ENCODE peak calls at places on chromosomes 16 and 17, in four cellular contexts. R is GM23338; T is CD8-positive, alpha-beta memory T cell; J is pancreas. L is an unnamed sample. For H3K36me3, the result is how much of the 10 kb centered on the place peaks cover.

GRCh38 chr16:57115148-57115503 is 22.7 kb downstream of the CPNE2 start:
- DNase-seq in R (no peak), T (no peak), J (no peak), L (no peak)

GRCh38 chr17:49730078-49730786 is 22.5 kb upstream of the SLC35B1 start:
- DNase-seq in R (no peak), T (no peak), J (peak), L (no peak)

GRCh38 chr16:65532218-65532617 is 410.4 kb upstream of the CDH11 start:
- DNase-seq in R (no peak), T (no peak), J (no peak), L (no peak)

GRCh38 chr16:77234611-77235010 is 35.4 kb downstream of the SYCE1L start:
- DNase-seq in R (peak), T (no peak), J (no peak), L (peak)

GRCh38 chr16:9844361-9844760 is 337.9 kb downstream of the GRIN2A start:
- DNase-seq in R (no peak), T (no peak), J (no peak), L (peak)

GRCh38 chr17:60522889-60523626 is 3.0 kb downstream of the APPBP2 start:
- DNase-seq in R (no peak), T (no peak), J (no peak), L (no peak)

GRCh38 chr17:63398680-63399079 is 47.4 kb downstream of the CYB561 start:
- DNase-seq in R (no peak), T (no peak), J (no peak), L (no peak)

GRCh38 chr16:89616576-89617437 is 3.4 kb downstream of the DPEP1 start:
- DNase-seq in R (no peak), T (peak), J (no peak), L (no peak)

GRCh38 chr16:27209591-27209990 is 6.3 kb downstream of the KDM8 start:
- DNase-seq in R (no peak), T (no peak), J (no peak), L (no peak)

GRCh38 chr16:6695666-6696065 is 637.0 kb upstream of the RBFOX1 start:
- DNase-seq in R (no peak), T (no peak), J (no peak), L (no peak)

GRCh38 chr16:19304670-19305240 is 19.2 kb downstream of the CLEC19A start:
- DNase-seq in R (peak), T (no peak), J (no peak), L (peak)

GRCh38 chr16:4323071-4323844 is 7.4 kb downstream of the GLIS2 start:
- DNase-seq in R (no peak), T (no peak), J (peak), L (no peak)

GRCh38 chr17:55458287-55458900 is 36.8 kb upstream of the MMD start:
- DNase-seq in R (no peak), T (no peak), J (no peak), L (no peak)

GRCh38 chr16:87496101-87496801 is 3.4 kb upstream of the ZCCHC14 start:
- DNase-seq in R (no peak), T (peak), J (no peak), L (no peak)

GRCh38 chr17:80565347-80566053 is 20.9 kb downstream of the RPTOR start:
- DNase-seq in R (peak), T (no peak), J (no peak), L (no peak)

GRCh38 chr17:34781571-34782108 is 179.6 kb downstream of the CCT6B start:
- DNase-seq in R (no peak), T (no peak), J (no peak), L (peak)

GRCh38 chr16:19555938-19556778 is 655 bp downstream of the VPS35L start:
- DNase-seq in R (peak), T (no peak), J (no peak), L (peak)

GRCh38 chr16:74601131-74601871 is 5.6 kb downstream of the GLG1 start:
- DNase-seq in R (no peak), T (peak), J (no peak), L (peak)

GRCh38 chr17:17080181-17080631 is 37.9 kb downstream of the MPRIP start:
- DNase-seq in R (no peak), T (no peak), J (no peak), L (no peak)

GRCh38 chr17:19316756-19317358 is 45.7 kb downstream of the B9D1 start:
- DNase-seq in R (no peak), T (no peak), J (no peak), L (no peak)

GRCh38 chr16:56822966-56823739 is 41.9 kb upstream of the SLC12A3 start:
- DNase-seq in R (peak), T (no peak), J (no peak), L (no peak)

GRCh38 chr17:57408064-57408811 is 151.9 kb downstream of the MSI2 start:
- DNase-seq in R (peak), T (no peak), J (no peak), L (peak)

GRCh38 chr17:40909755-40910154 is 24.7 kb upstream of the KRT20 start:
- DNase-seq in R (no peak), T (no peak), J (no peak), L (peak)

GRCh38 chr17:31294231-31294630 is 2.8 kb downstream of the OMG start:
- DNase-seq in R (no peak), T (no peak), J (no peak), L (no peak)

GRCh38 chr17:43545383-43545632 is 832 bp downstream of the ETV4 start:
- DNase-seq in R (no peak), T (peak), J (no peak), L (peak)

GRCh38 chr16:82801361-82801760 is 174.6 kb downstream of the CDH13 start:
- DNase-seq in R (no peak), T (no peak), J (no peak), L (peak)

DNA sequence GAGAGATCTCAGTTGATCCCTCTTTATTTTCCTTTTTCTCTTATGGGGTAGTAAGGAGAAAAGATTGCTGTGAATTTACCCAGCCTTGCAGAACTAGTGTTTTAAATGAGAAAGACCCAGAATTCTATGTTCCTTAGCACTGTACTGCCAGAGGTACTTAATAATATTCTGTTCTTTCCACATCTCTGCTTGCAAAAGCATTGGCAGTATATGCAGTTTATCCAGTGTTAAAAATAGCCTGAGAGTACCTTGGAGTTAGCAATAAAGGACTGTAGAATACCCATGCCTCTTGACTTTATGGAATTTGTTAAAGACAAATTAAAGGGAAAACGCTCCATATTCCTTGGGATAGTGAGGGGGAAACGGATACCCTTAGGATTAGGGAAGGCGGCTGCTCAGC is 11.9 kb downstream of the SLC7A6 start:
- DNase-seq in R (no peak), T (no peak), J (no peak), L (no peak)
- H3K36me3 ChIP-seq in R (under half), T (under half), J (under half), L (under half)

GRCh38 chr17:68732301-68732749 is 131.2 kb upstream of the FAM20A start:
- DNase-seq in R (peak), T (no peak), J (no peak), L (peak)
- H3K4me3 ChIP-seq in R (no peak), T (no peak), J (no peak), L (no peak)

GRCh38 chr16:23397464-23397863 is 55.5 kb downstream of the COG7 start:
- DNase-seq in R (no peak), T (no peak), J (no peak), L (no peak)

GRCh38 chr16:23402100-23402499 is 50.9 kb downstream of the COG7 start:
- DNase-seq in R (no peak), T (no peak), J (no peak), L (no peak)

GRCh38 chr16:23401142-23401541 is 51.8 kb downstream of the COG7 start:
- DNase-seq in R (no peak), T (no peak), J (peak), L (no peak)

GRCh38 chr16:23398987-23399805 is 53.8 kb downstream of the COG7 start:
- DNase-seq in R (peak), T (no peak), J (no peak), L (no peak)

GRCh38 chr16:23400387-23400930 is 52.5 kb downstream of the COG7 start:
- DNase-seq in R (no peak), T (no peak), J (no peak), L (no peak)
- H3K36me3 ChIP-seq in R (under half), T (under half), J (under half), L (under half)

GRCh38 chr16:85584192-85584757 is 28.8 kb upstream of the GSE1 start:
- DNase-seq in R (no peak), T (no peak), J (no peak), L (no peak)

GRCh38 chr16:85579883-85580607 is 33.1 kb upstream of the GSE1 start:
- DNase-seq in R (no peak), T (no peak), J (no peak), L (no peak)

GRCh38 chr16:85583491-85584181 is 29.5 kb upstream of the GSE1 start:
- DNase-seq in R (no peak), T (no peak), J (no peak), L (no peak)

GRCh38 chr16:85580684-85581083 is 32.4 kb upstream of the GSE1 start:
- DNase-seq in R (no peak), T (no peak), J (no peak), L (no peak)

DNA sequence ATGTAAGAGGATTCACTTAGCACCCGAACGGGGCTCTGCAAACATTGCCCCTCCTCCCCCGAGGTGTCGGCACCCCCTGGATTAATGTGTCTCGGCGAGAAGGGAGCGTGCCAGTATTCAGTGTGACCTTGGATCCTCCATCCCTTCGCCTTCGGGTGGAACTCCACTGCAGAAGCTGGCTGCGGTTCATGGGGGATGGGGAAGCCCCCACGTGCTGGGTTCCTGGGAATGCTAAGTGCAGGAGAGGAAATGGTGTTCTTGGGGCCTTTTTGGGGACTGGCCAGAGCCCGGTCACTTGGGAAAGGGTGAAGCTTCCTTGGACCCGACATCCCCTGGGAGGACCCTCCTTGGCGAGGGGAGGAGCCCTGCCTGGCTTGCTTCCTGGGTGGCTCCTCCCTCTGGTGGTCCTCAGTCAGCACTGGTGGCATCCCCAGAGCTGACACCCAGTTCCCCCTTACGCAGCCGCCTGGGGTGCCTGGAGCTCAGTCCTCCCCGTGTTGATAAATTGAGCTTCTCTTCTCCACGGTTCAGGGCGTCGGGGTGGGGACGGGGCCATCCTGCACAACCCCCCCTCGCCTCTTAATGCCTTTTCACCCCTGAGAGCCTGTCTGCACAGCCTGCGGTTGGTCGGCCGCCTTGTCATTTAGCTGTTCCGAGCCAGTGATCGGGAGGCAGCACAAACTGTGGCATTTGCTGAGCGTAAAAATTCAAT is 30.8 kb upstream of the GSE1 start:
- DNase-seq in R (no peak), T (no peak), J (no peak), L (no peak)
- H3K4me3 ChIP-seq in R (no peak), T (no peak), J (no peak), L (no peak)

GRCh38 chr17:5437721-5438317 is 1.1 kb downstream of the C1QBP start:
- DNase-seq in R (no peak), T (no peak), J (no peak), L (peak)

GRCh38 chr17:5438716-5439445 is at the start of gene C1QBP:
- DNase-seq in R (peak), T (peak), J (peak), L (peak)

GRCh38 chr17:5434984-5435383 is 4.0 kb downstream of the C1QBP start:
- DNase-seq in R (no peak), T (no peak), J (no peak), L (no peak)

GRCh38 chr17:5443728-5444127 is 4.8 kb upstream of the C1QBP start:
- DNase-seq in R (no peak), T (no peak), J (no peak), L (no peak)

GRCh38 chr17:5439446-5439764 is 450 bp upstream of the C1QBP start:
- DNase-seq in R (no peak), T (no peak), J (no peak), L (no peak)
- H3K36me3 ChIP-seq in R (under half), T (under half), J (under half), L (under half)

DNA sequence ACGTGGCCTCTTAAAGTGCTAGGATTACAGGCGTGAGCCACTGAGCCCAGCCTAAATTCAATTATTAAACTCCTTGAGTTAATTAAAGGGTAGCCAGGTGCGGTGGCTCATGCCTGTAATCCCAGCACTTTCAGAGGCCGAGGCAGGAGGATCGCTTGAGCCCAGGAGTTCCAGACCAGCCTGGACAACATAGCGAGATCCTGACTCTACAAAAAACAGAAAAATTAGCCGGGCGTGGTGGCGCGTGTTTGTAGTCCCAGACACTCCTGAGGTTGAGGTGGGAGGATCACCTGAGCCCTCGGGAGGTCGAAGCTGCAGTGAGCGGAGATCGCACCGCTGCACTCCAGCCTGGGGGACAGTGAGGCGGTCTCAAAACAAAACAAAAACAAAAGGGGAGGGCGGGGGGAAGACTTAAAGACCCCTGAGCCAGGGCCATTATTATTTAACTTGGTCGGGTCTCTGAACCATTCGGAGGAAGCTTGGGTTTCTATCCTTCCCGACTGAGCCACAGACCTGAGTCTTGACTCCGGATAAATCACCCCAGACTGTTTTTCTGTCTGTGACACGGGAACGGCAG is 19.5 kb downstream of the BCL7C start:
- DNase-seq in R (peak), T (no peak), J (no peak), L (no peak)
- H3K4me3 ChIP-seq in R (peak), T (peak), J (peak), L (peak)

DNA sequence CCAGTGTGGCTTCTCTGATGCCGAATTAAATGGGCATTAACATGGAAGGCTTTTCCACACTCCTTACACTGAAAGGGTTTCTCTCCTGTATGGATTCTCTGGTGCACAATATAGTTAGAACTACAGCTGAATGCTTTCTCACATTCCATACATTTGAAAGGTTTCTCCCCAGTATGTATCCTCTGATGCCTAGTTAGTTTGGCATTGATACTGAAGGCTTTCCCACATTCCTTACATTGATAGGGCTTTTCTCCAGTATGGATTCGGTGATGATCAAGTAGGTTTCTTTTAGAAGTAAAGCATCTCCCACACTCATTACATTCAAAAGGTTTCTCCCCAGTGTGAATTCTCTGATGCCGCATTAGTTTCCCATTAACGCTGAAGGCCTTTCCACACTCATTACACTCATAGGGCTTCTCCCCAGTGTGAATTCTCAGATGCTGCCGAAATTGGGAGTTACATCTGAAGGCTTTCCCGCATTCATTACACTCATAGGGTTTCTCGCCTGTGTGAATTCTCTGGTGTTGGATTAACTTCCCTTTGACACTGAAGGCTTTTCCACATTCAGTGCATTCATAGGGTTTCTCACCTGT is 6.5 kb upstream of the TLE7 start:
- DNase-seq in R (no peak), T (no peak), J (no peak), L (no peak)
- H3K36me3 ChIP-seq in R (under half), T (half or more), J (half or more), L (under half)

L was measured in bronchial epithelial cell.